ENCODE peak calls at places on chromosomes 12 and 14, in ten cellular contexts. One of them, this sample, is unnamed.

GRCh38 chr14:85319998-85320397 is 209.9 kb upstream of the FLRT2 start:
- DNase-seq in AG04450: no peak
- DNase-seq in mesothelial cell of epicardium: no peak
- DNase-seq in epithelial cell of esophagus: peak; percentile 93
- DNase-seq in NCI-H1105: no peak
- DNase-seq in activated CD8-positive, alpha-beta memory T cell treated with anti-CD3 and anti-CD28 coated beads, Interleukin-2, amount 50 U/mL, for 48 hours: no peak
- DNase-seq in NCI-H2171 treated with DMSO at 0.1 percent for 48 hours: no peak
- DNase-seq in SHP77 treated with DMSO at 0.1 percent for 48 hours: no peak
- DNase-seq in ovary: no peak
- DNase-seq in NCI-H146: no peak
- DNase-seq in this sample: no peak

GRCh38 chr14:59622641-59623040 is 46.0 kb upstream of the CCDC175 start:
- DNase-seq in mesothelial cell of epicardium: no peak
- DNase-seq in ovary: no peak
- DNase-seq in activated CD8-positive, alpha-beta memory T cell treated with anti-CD3 and anti-CD28 coated beads, Interleukin-2, amount 50 U/mL, for 48 hours: no peak
- DNase-seq in AG04450: no peak
- DNase-seq in NCI-H1105: no peak
- DNase-seq in NCI-H2171 treated with DMSO at 0.1 percent for 48 hours: no peak
- DNase-seq in NCI-H146: no peak
- DNase-seq in SHP77 treated with DMSO at 0.1 percent for 48 hours: no peak
- DNase-seq in epithelial cell of esophagus: no peak
- DNase-seq in this sample: no peak

GRCh38 chr12:26283046-26283445 is 87.7 kb downstream of the SSPN start:
- DNase-seq in mesothelial cell of epicardium: no peak
- DNase-seq in NCI-H2171 treated with DMSO at 0.1 percent for 48 hours: no peak
- DNase-seq in AG04450: no peak
- DNase-seq in epithelial cell of esophagus: no peak
- DNase-seq in NCI-H1105: no peak
- DNase-seq in activated CD8-positive, alpha-beta memory T cell treated with anti-CD3 and anti-CD28 coated beads, Interleukin-2, amount 50 U/mL, for 48 hours: no peak
- DNase-seq in ovary: no peak
- DNase-seq in SHP77 treated with DMSO at 0.1 percent for 48 hours: no peak
- DNase-seq in NCI-H146: no peak
- DNase-seq in this sample: no peak

GRCh38 chr12:21149849-21150248 is 18.9 kb downstream of the SLCO1B1 start:
- DNase-seq in AG04450: no peak
- DNase-seq in ovary: no peak
- DNase-seq in SHP77 treated with DMSO at 0.1 percent for 48 hours: no peak
- DNase-seq in epithelial cell of esophagus: no peak
- DNase-seq in NCI-H1105: no peak
- DNase-seq in activated CD8-positive, alpha-beta memory T cell treated with anti-CD3 and anti-CD28 coated beads, Interleukin-2, amount 50 U/mL, for 48 hours: no peak
- DNase-seq in NCI-H146: no peak
- DNase-seq in mesothelial cell of epicardium: no peak
- DNase-seq in NCI-H2171 treated with DMSO at 0.1 percent for 48 hours: no peak
- DNase-seq in this sample: no peak

GRCh38 chr12:68481181-68481941 is 129.3 kb upstream of the RAP1B start:
- DNase-seq in epithelial cell of esophagus: no peak
- DNase-seq in ovary: no peak
- DNase-seq in SHP77 treated with DMSO at 0.1 percent for 48 hours: no peak
- DNase-seq in activated CD8-positive, alpha-beta memory T cell treated with anti-CD3 and anti-CD28 coated beads, Interleukin-2, amount 50 U/mL, for 48 hours: no peak
- DNase-seq in NCI-H1105: no peak
- DNase-seq in AG04450: no peak
- DNase-seq in NCI-H2171 treated with DMSO at 0.1 percent for 48 hours: no peak
- DNase-seq in NCI-H146: no peak
- DNase-seq in mesothelial cell of epicardium: no peak
- DNase-seq in this sample: no peak

GRCh38 chr14:58808828-58809227 is 171.1 kb downstream of the DACT1 start:
- DNase-seq in activated CD8-positive, alpha-beta memory T cell treated with anti-CD3 and anti-CD28 coated beads, Interleukin-2, amount 50 U/mL, for 48 hours: no peak
- DNase-seq in ovary: peak; percentile 68
- DNase-seq in SHP77 treated with DMSO at 0.1 percent for 48 hours: no peak
- DNase-seq in NCI-H1105: peak; percentile 76
- DNase-seq in mesothelial cell of epicardium: no peak
- DNase-seq in NCI-H146: peak; percentile 38
- DNase-seq in NCI-H2171 treated with DMSO at 0.1 percent for 48 hours: peak; percentile 58
- DNase-seq in AG04450: no peak
- DNase-seq in epithelial cell of esophagus: peak; percentile 73
- DNase-seq in this sample: no peak

GRCh38 chr14:23663711-23664110 is 27.5 kb downstream of the DHRS2 start:
- DNase-seq in NCI-H1105: no peak
- DNase-seq in AG04450: no peak
- DNase-seq in SHP77 treated with DMSO at 0.1 percent for 48 hours: no peak
- DNase-seq in ovary: no peak
- DNase-seq in activated CD8-positive, alpha-beta memory T cell treated with anti-CD3 and anti-CD28 coated beads, Interleukin-2, amount 50 U/mL, for 48 hours: no peak
- DNase-seq in NCI-H2171 treated with DMSO at 0.1 percent for 48 hours: no peak
- DNase-seq in mesothelial cell of epicardium: no peak
- DNase-seq in epithelial cell of esophagus: no peak
- DNase-seq in NCI-H146: no peak
- DNase-seq in this sample: no peak

GRCh38 chr12:26188641-26189040 is 6.7 kb upstream of the SSPN start:
- DNase-seq in activated CD8-positive, alpha-beta memory T cell treated with anti-CD3 and anti-CD28 coated beads, Interleukin-2, amount 50 U/mL, for 48 hours: no peak
- DNase-seq in SHP77 treated with DMSO at 0.1 percent for 48 hours: no peak
- DNase-seq in mesothelial cell of epicardium: no peak
- DNase-seq in AG04450: no peak
- DNase-seq in NCI-H146: no peak
- DNase-seq in NCI-H2171 treated with DMSO at 0.1 percent for 48 hours: no peak
- DNase-seq in epithelial cell of esophagus: peak; percentile 24
- DNase-seq in NCI-H1105: no peak
- DNase-seq in ovary: no peak
- DNase-seq in this sample: no peak

GRCh38 chr14:33035795-33036194 is 97.1 kb downstream of the NPAS3 start:
- DNase-seq in activated CD8-positive, alpha-beta memory T cell treated with anti-CD3 and anti-CD28 coated beads, Interleukin-2, amount 50 U/mL, for 48 hours: no peak
- DNase-seq in NCI-H146: no peak
- DNase-seq in mesothelial cell of epicardium: no peak
- DNase-seq in NCI-H2171 treated with DMSO at 0.1 percent for 48 hours: no peak
- DNase-seq in SHP77 treated with DMSO at 0.1 percent for 48 hours: no peak
- DNase-seq in ovary: no peak
- DNase-seq in epithelial cell of esophagus: no peak
- DNase-seq in NCI-H1105: no peak
- DNase-seq in AG04450: no peak
- DNase-seq in this sample: no peak

GRCh38 chr12:96365604-96366230 is 34.5 kb downstream of the CDK17 start:
- DNase-seq in ovary: no peak
- DNase-seq in epithelial cell of esophagus: no peak
- DNase-seq in NCI-H2171 treated with DMSO at 0.1 percent for 48 hours: no peak
- DNase-seq in NCI-H1105: no peak
- DNase-seq in activated CD8-positive, alpha-beta memory T cell treated with anti-CD3 and anti-CD28 coated beads, Interleukin-2, amount 50 U/mL, for 48 hours: no peak
- DNase-seq in NCI-H146: no peak
- DNase-seq in mesothelial cell of epicardium: no peak
- DNase-seq in AG04450: no peak
- DNase-seq in SHP77 treated with DMSO at 0.1 percent for 48 hours: no peak
- DNase-seq in this sample: no peak

GRCh38 chr14:32702571-32702970 is 236.1 kb upstream of the NPAS3 start:
- DNase-seq in AG04450: no peak
- DNase-seq in NCI-H2171 treated with DMSO at 0.1 percent for 48 hours: no peak
- DNase-seq in SHP77 treated with DMSO at 0.1 percent for 48 hours: no peak
- DNase-seq in epithelial cell of esophagus: peak; percentile 35
- DNase-seq in ovary: peak; percentile 46
- DNase-seq in NCI-H1105: no peak
- DNase-seq in NCI-H146: no peak
- DNase-seq in mesothelial cell of epicardium: no peak
- DNase-seq in activated CD8-positive, alpha-beta memory T cell treated with anti-CD3 and anti-CD28 coated beads, Interleukin-2, amount 50 U/mL, for 48 hours: no peak
- DNase-seq in this sample: no peak

GRCh38 chr14:23639891-23640523 is 3.8 kb downstream of the DHRS2 start:
- DNase-seq in SHP77 treated with DMSO at 0.1 percent for 48 hours: no peak
- DNase-seq in mesothelial cell of epicardium: no peak
- DNase-seq in activated CD8-positive, alpha-beta memory T cell treated with anti-CD3 and anti-CD28 coated beads, Interleukin-2, amount 50 U/mL, for 48 hours: no peak
- DNase-seq in NCI-H146: no peak
- DNase-seq in epithelial cell of esophagus: no peak
- DNase-seq in NCI-H1105: no peak
- DNase-seq in AG04450: no peak
- DNase-seq in NCI-H2171 treated with DMSO at 0.1 percent for 48 hours: peak; percentile 31
- DNase-seq in ovary: no peak
- DNase-seq in this sample: no peak

GRCh38 chr12:43131304-43131703 is 420.7 kb downstream of the ADAMTS20 start:
- DNase-seq in epithelial cell of esophagus: no peak
- DNase-seq in NCI-H146: no peak
- DNase-seq in AG04450: no peak
- DNase-seq in NCI-H1105: no peak
- DNase-seq in activated CD8-positive, alpha-beta memory T cell treated with anti-CD3 and anti-CD28 coated beads, Interleukin-2, amount 50 U/mL, for 48 hours: no peak
- DNase-seq in NCI-H2171 treated with DMSO at 0.1 percent for 48 hours: no peak
- DNase-seq in SHP77 treated with DMSO at 0.1 percent for 48 hours: no peak
- DNase-seq in ovary: no peak
- DNase-seq in mesothelial cell of epicardium: no peak
- DNase-seq in this sample: no peak

GRCh38 chr12:19234991-19235876 is 105.7 kb downstream of the PLEKHA5 start:
- DNase-seq in epithelial cell of esophagus: no peak
- DNase-seq in activated CD8-positive, alpha-beta memory T cell treated with anti-CD3 and anti-CD28 coated beads, Interleukin-2, amount 50 U/mL, for 48 hours: no peak
- DNase-seq in NCI-H2171 treated with DMSO at 0.1 percent for 48 hours: no peak
- DNase-seq in NCI-H1105: no peak
- DNase-seq in AG04450: no peak
- DNase-seq in ovary: no peak
- DNase-seq in mesothelial cell of epicardium: no peak
- DNase-seq in NCI-H146: no peak
- DNase-seq in SHP77 treated with DMSO at 0.1 percent for 48 hours: no peak
- DNase-seq in this sample: no peak

GRCh38 chr12:49903700-49904423 is at the start of gene FAIM2:
- DNase-seq in NCI-H2171 treated with DMSO at 0.1 percent for 48 hours: peak; percentile 83
- DNase-seq in ovary: peak; percentile 61
- DNase-seq in epithelial cell of esophagus: no peak
- DNase-seq in activated CD8-positive, alpha-beta memory T cell treated with anti-CD3 and anti-CD28 coated beads, Interleukin-2, amount 50 U/mL, for 48 hours: peak; percentile 72
- DNase-seq in NCI-H146: peak; percentile 85
- DNase-seq in NCI-H1105: no peak
- DNase-seq in SHP77 treated with DMSO at 0.1 percent for 48 hours: no peak
- DNase-seq in AG04450: peak; percentile 72
- DNase-seq in mesothelial cell of epicardium: no peak
- DNase-seq in this sample: no peak

GRCh38 chr14:72990171-72990570 is 36.7 kb downstream of the ZFYVE1 start:
- DNase-seq in NCI-H146: no peak
- DNase-seq in SHP77 treated with DMSO at 0.1 percent for 48 hours: no peak
- DNase-seq in NCI-H2171 treated with DMSO at 0.1 percent for 48 hours: no peak
- DNase-seq in AG04450: no peak
- DNase-seq in ovary: no peak
- DNase-seq in NCI-H1105: no peak
- DNase-seq in epithelial cell of esophagus: no peak
- DNase-seq in mesothelial cell of epicardium: no peak
- DNase-seq in activated CD8-positive, alpha-beta memory T cell treated with anti-CD3 and anti-CD28 coated beads, Interleukin-2, amount 50 U/mL, for 48 hours: no peak
- DNase-seq in this sample: no peak

GRCh38 chr12:70660002-70660604 is 22.9 kb upstream of the PTPRB start:
- DNase-seq in SHP77 treated with DMSO at 0.1 percent for 48 hours: no peak
- DNase-seq in activated CD8-positive, alpha-beta memory T cell treated with anti-CD3 and anti-CD28 coated beads, Interleukin-2, amount 50 U/mL, for 48 hours: no peak
- DNase-seq in epithelial cell of esophagus: no peak
- DNase-seq in NCI-H1105: no peak
- DNase-seq in ovary: no peak
- DNase-seq in AG04450: no peak
- DNase-seq in NCI-H146: no peak
- DNase-seq in NCI-H2171 treated with DMSO at 0.1 percent for 48 hours: no peak
- DNase-seq in mesothelial cell of epicardium: no peak
- DNase-seq in this sample: no peak

GRCh38 chr12:61652265-61652664 is 607.9 kb upstream of the USP15 start:
- DNase-seq in ovary: no peak
- DNase-seq in NCI-H2171 treated with DMSO at 0.1 percent for 48 hours: no peak
- DNase-seq in epithelial cell of esophagus: no peak
- DNase-seq in NCI-H146: no peak
- DNase-seq in AG04450: no peak
- DNase-seq in mesothelial cell of epicardium: no peak
- DNase-seq in SHP77 treated with DMSO at 0.1 percent for 48 hours: no peak
- DNase-seq in NCI-H1105: no peak
- DNase-seq in activated CD8-positive, alpha-beta memory T cell treated with anti-CD3 and anti-CD28 coated beads, Interleukin-2, amount 50 U/mL, for 48 hours: no peak
- DNase-seq in this sample: no peak

This sample was measured in AG04449.